ENCODE peak calls at places on chromosomes 13 and 19, in four cellular contexts. O is HCT116, Y is K562, C is H1. Q is an unnamed sample.

GRCh38 chr13:91684746-91685145 is 286.3 kb downstream of the GPC5 start:
- DNase-seq in O (no peak), Y (no peak), C (no peak), Q (no peak)

GRCh38 chr13:73991384-73991783 is 142.8 kb downstream of the KLF12 start:
- DNase-seq in O (no peak), Y (no peak), C (no peak), Q (no peak)

GRCh38 chr13:102903659-102904407 is 58.0 kb downstream of the ERCC5 start:
- DNase-seq in O (no peak), Y (peak), C (no peak), Q (no peak)

GRCh38 chr19:58570770-58571574 is 2.2 kb downstream of the MZF1 start:
- DNase-seq in O (no peak), Y (no peak), C (no peak), Q (no peak)

GRCh38 chr19:46951236-46951986 is 68.2 kb upstream of the NPAS1 start:
- DNase-seq in O (peak), Y (no peak), C (no peak), Q (no peak)

GRCh38 chr19:16235811-16236710 is 38.4 kb downstream of the AP1M1 start:
- DNase-seq in O (no peak), Y (no peak), C (no peak), Q (no peak)

GRCh38 chr13:35388456-35388855 is 88.0 kb downstream of the MAB21L1 start:
- DNase-seq in O (no peak), Y (no peak), C (no peak), Q (no peak)

GRCh38 chr19:867301-867793 is 7.9 kb downstream of the CFD start:
- DNase-seq in O (no peak), Y (no peak), C (no peak), Q (no peak)

GRCh38 chr19:43532571-43532961 is 422 bp upstream of the ZNF575 start:
- DNase-seq in O (peak), Y (no peak), C (no peak), Q (no peak)

GRCh38 chr13:106986687-106987434 is 418.9 kb upstream of the ARGLU1 start:
- DNase-seq in O (no peak), Y (no peak), C (no peak), Q (no peak)

GRCh38 chr13:100347941-100348340 is 240.6 kb downstream of the GGACT start:
- DNase-seq in O (peak), Y (no peak), C (no peak), Q (no peak)

GRCh38 chr19:41638624-41639023 is 11.8 kb upstream of the CEACAM4 start:
- DNase-seq in O (no peak), Y (no peak), C (no peak), Q (no peak)

GRCh38 chr13:51435002-51435578 is 17.7 kb downstream of the INTS6 start:
- DNase-seq in O (no peak), Y (no peak), C (no peak), Q (no peak)

GRCh38 chr13:63696055-63696454 is 2280.4 kb upstream of the PCDH20 start:
- DNase-seq in O (no peak), Y (no peak), C (no peak), Q (no peak)

GRCh38 chr13:33452873-33453558 is 167.5 kb upstream of the STARD13 start:
- DNase-seq in O (no peak), Y (no peak), C (no peak), Q (no peak)

GRCh38 chr13:94761407-94761806 is 49.1 kb upstream of the SOX21 start:
- DNase-seq in O (no peak), Y (no peak), C (no peak), Q (peak)

GRCh38 chr13:30715357-30715756 is 20.0 kb upstream of the ALOX5AP start:
- DNase-seq in O (no peak), Y (no peak), C (no peak), Q (no peak)

GRCh38 chr19:4754248-4754647 is 30.6 kb upstream of the DPP9 start:
- DNase-seq in O (no peak), Y (peak), C (no peak), Q (no peak)

GRCh38 chr19:19162495-19162894 is 7.6 kb downstream of the MEF2B start:
- DNase-seq in O (no peak), Y (no peak), C (no peak), Q (no peak)

GRCh38 chr13:35747594-35747993 is 271.1 kb upstream of the MAB21L1 start:
- DNase-seq in O (no peak), Y (no peak), C (peak), Q (no peak)

GRCh38 chr19:18385675-18386542 is at the start of gene GDF15:
- DNase-seq in O (peak), Y (peak), C (peak), Q (peak)

GRCh38 chr13:48155850-48156249 is 60.9 kb upstream of the MED4 start:
- DNase-seq in O (peak), Y (no peak), C (no peak), Q (no peak)

GRCh38 chr13:49532593-49532992 is 36.8 kb downstream of the PHF11 start:
- DNase-seq in O (no peak), Y (no peak), C (no peak), Q (no peak)

GRCh38 chr13:96822900-96823299 is 171.4 kb downstream of the OXGR1 start:
- DNase-seq in O (peak), Y (peak), C (no peak), Q (peak)

GRCh38 chr19:36331353-36332228 is 47.4 kb downstream of the ZFP14 start:
- DNase-seq in O (no peak), Y (peak), C (peak), Q (peak)

GRCh38 chr13:88144580-88144979 is 473.4 kb downstream of the SLITRK5 start:
- DNase-seq in O (no peak), Y (no peak), C (no peak), Q (no peak)

DNA sequence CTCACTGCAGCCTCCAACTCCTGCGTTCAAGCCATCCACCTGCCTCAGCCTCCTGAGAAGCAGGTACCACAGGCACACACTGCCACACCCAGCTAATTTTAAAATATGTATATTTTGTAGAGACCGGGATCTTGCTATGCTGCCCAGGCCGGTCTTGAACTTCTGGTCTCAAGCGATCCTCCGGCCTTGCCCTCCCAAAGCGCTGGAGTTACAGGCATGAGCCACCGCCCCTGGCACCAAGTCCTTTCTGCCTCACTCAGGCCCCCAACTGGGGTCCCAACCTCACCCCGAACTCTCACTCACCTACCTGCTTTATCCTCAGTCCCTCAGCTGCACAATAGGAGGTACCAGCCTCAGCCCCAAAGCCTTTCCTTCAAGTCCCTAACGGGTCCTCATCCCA is 635 bp upstream of the COL5A3 start:
- DNase-seq in O (no peak), Y (no peak), C (no peak), Q (no peak)
- H3K9ac ChIP-seq in O (no peak), Y (no peak), C (no peak), Q (peak)

DNA sequence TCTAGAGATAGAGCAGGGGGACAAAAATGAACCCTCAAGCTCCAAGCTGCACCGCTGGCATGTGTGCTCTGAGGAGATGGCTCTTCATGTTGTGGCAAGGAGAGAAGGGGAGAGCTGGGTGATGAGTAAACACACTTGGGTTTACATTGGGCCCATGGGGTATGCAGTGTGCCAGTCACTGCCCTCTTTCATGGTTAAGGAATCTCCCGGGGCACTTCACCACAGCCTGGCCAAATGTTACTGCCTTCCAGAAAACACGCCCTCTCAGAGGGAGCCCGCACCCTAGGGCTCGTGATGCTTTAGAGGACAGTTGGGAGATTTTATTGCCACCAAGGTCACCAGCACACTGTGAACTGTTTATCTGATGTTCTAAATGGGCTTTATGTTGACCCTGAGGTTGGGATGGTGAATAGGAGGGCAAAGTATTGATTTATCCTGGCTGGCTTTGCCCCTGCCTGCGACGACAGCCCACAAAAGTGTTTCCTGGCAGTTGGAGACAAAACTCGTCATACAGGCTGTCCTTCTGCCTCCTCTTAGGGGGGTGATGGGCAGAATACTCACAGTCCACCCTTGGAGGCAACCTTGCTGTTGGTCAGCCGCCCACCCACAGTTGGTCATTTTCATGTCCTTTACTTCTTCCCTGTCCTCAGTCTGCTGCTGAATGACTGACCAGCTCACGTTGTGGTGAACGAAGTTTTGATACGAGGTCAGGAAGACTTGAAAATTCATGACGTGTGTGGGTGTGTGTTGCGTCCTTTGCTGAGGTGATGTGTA is 156.9 kb downstream of the STK24 start:
- DNase-seq in O (no peak), Y (no peak), C (no peak), Q (no peak)
- TF ChIP-seq YY1 in O (no peak), Y (no peak), C (no peak), Q (no peak)

GRCh38 chr19:10888421-10888866 is 17.1 kb downstream of the CARM1 start:
- DNase-seq in O (no peak), Y (no peak), C (no peak), Q (peak)
- H3K9ac ChIP-seq in O (no peak), Y (no peak), C (no peak), Q (peak)

GRCh38 chr19:3544054-3544376 is 5.0 kb downstream of the TEKTIP1 start:
- DNase-seq in O (no peak), Y (no peak), C (no peak), Q (no peak)

GRCh38 chr19:3544742-3545668 is 6.0 kb downstream of the TEKTIP1 start:
- DNase-seq in O (no peak), Y (peak), C (peak), Q (peak)

GRCh38 chr19:3547301-3547731 is 8.3 kb downstream of the TEKTIP1 start:
- DNase-seq in O (no peak), Y (peak), C (no peak), Q (no peak)

GRCh38 chr19:3546119-3546518 is 7.1 kb downstream of the TEKTIP1 start:
- DNase-seq in O (no peak), Y (no peak), C (no peak), Q (no peak)

DNA sequence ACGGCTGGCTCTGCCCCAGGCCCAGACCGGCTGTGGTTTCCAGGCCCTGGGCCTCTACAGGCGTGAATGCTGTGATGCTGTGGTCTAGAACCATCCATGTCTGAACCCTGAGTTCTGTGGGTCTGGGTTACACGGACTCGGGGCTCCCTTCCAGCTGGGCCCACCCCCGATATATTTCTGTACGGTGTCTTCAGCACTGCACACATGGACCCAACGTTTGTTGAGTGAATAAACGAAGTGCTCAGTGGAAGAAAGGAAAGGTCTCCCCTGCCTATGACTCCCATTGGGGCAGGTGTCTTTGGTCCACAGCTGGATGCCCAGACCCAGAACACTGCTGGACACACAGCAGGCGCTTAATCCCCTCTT is 6.7 kb downstream of the TEKTIP1 start:
- DNase-seq in O (no peak), Y (no peak), C (no peak), Q (no peak)
- TF ChIP-seq YY1 in O (no peak), Y (no peak), C (no peak), Q (no peak)

GRCh38 chr19:56158170-56158757 is 17.2 kb downstream of the ZNF444 start:
- DNase-seq in O (no peak), Y (no peak), C (no peak), Q (no peak)

GRCh38 chr19:56162258-56162657 is 13.6 kb upstream of the GALP start:
- DNase-seq in O (no peak), Y (no peak), C (no peak), Q (no peak)

GRCh38 chr19:56159009-56159501 is 16.8 kb upstream of the GALP start:
- DNase-seq in O (no peak), Y (peak), C (no peak), Q (no peak)

GRCh38 chr19:56161534-56161933 is 14.3 kb upstream of the GALP start:
- DNase-seq in O (no peak), Y (no peak), C (no peak), Q (no peak)

GRCh38 chr19:56159616-56160271 is 16.1 kb upstream of the GALP start:
- DNase-seq in O (no peak), Y (no peak), C (no peak), Q (no peak)
- H3K9ac ChIP-seq in O (no peak), Y (no peak), C (no peak), Q (no peak)

GRCh38 chr13:81745391-81745790 is 1404.5 kb upstream of the SPRY2 start:
- DNase-seq in O (no peak), Y (no peak), C (no peak), Q (no peak)
- TF ChIP-seq YY1 in O (no peak), Y (no peak), C (no peak), Q (no peak)

GRCh38 chr19:39506598-39506943 is 7.8 kb downstream of the DLL3 start:
- DNase-seq in O (no peak), Y (no peak), C (no peak), Q (no peak)
- H3K9ac ChIP-seq in O (no peak), Y (peak), C (no peak), Q (peak)

DNA sequence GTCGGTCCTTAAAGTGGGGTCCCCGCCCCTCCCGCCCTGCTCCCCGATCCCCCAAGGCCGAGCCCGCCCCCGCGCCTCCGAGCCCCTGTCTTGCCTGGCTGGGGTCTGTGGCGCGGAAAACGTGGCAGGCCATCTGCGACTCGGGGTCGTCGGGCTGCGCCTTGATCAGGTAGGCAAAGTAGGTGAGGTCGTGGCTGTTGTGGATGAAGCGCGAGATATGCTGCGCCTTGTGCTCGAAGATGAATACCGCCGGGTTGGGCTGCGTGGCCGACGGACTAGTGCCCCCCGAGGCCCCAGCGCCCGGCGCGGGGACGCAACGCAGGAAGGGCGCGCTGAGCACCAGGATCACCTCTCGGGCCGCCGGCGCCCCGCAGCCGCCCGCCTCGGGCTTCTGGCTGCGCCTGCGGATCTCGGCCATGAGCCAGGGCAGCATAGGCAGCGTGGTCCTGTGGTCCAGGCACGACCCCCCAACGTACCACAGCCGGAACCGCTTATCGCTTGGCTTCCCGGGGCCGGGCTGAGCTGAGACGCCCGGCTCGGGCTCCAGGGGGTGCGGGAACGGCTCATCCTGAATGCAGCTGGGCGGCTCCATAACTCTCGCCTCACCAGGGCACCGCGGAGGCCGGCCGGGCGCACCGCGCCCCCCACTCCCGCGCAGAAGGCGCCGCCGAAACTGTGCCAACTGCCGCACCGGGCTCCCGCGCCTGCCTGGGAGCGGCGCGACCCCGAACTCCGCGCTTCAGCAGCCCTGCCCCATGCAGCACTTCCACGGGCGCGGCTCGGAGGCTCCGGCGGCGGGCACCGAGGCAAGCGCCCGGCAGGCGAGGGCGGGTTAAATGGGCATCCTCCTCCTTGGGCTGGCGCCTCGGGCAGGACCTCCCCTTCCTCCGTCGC is 546 bp downstream of the TBC1D4 start:
- DNase-seq in O (no peak), Y (peak), C (peak), Q (no peak)
- TF ChIP-seq YY1 in O (no peak), Y (no peak), C (no peak), Q (no peak)

DNA sequence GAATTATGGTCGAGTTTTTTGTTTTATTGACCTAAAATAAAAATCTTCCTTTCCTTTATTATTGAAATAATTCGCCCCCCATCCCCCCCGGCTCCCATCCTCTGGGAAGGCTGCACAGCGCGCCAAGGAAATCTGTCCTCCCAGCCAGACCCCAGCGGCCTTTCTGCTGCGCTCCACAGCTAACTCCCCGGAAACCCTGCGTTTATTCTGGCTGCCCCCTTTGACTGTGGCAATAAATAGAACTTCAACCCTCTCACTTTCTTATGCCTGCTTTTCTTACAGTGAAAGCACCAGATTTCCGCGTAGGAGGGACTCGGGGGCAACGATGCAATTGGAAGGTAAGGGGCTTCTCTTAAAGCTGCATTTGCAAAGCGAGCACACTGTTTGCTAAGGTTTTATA is 9.7 kb upstream of the C19orf12 start:
- DNase-seq in O (no peak), Y (no peak), C (no peak), Q (no peak)
- H3K9ac ChIP-seq in O (no peak), Y (no peak), C (no peak), Q (no peak)

DNA sequence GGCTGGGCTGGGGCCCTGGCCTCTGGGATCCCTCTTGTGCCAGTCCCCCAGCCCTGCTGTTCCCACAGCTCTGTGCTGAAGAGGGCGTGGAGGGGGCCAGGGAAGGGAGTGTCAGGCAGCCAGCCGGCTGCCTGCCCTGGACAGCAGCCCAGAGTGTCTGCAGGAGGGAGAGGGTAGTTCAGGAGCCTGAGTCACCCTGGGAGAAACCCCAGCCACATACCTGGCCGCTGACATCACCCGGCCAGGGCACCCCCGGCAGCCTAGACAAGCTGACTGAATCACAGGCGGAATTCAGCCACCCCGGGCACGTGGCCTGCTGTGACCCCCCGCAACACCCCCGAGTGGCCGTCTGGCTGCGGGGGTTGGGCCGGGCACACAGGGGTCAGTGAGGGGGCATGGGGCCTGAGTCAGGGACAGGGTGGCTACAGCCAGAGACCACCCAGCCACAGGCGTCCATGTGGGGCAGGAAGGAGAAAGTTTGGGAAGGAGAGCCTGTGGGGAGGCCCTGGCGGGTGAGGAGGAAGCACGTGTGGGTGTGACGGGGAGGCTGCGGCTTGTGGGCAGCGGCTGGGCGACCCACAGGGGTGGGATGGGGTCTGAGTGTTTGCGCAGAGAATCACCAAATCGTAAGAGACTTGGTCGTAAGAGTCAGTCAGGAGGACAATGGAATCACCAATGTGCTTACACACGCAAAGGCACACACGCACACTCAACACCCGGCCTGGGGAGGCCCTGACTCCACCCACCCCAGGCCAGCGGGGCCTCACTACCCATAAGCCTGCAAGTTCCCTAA is 11.9 kb upstream of the FOSB start:
- DNase-seq in O (peak), Y (peak), C (peak), Q (peak)
- TF ChIP-seq YY1 in O (no peak), Y (no peak), C (no peak), Q (no peak)